ENCODE peak calls at places on chromosomes 3 and 15, in five cellular contexts. V, L, Z, U and M are unnamed samples.

GRCh38 chr15:59360305-59360704 is 12.4 kb downstream of the MYO1E start:
- DNase-seq in U (no peak), Z (peak; percentile 52), V (no peak), L (no peak), M (no peak)

GRCh38 chr15:69825941-69826817 is 271.5 kb downstream of the TLE3 start:
- DNase-seq in U (no peak), L (no peak), Z (no peak), V (no peak), M (no peak)

GRCh38 chr3:177561769-177562360 is 364.6 kb upstream of the TBL1XR1 start:
- DNase-seq in L (no peak), V (no peak), Z (no peak), U (no peak), M (no peak)

GRCh38 chr3:107841864-107842263 is 249.0 kb downstream of the CD47 start:
- DNase-seq in V (no peak), U (no peak), Z (no peak), L (no peak), M (no peak)

GRCh38 chr15:76196949-76197315 is 114.3 kb downstream of the ETFA start:
- DNase-seq in L (no peak), Z (no peak), V (no peak), U (no peak), M (no peak)

GRCh38 chr3:139772539-139773500 is 95.0 kb upstream of the NMNAT3 start:
- DNase-seq in Z (no peak), U (no peak), V (no peak), L (no peak), M (no peak)

GRCh38 chr3:183317886-183318845 is 65.1 kb downstream of the B3GNT5 start:
- DNase-seq in L (no peak), Z (no peak), V (no peak), U (no peak), M (no peak)

GRCh38 chr3:59043391-59043790 is 6.4 kb downstream of the CFAP20DC start:
- DNase-seq in U (no peak), L (no peak), V (no peak), Z (no peak), M (no peak)

GRCh38 chr3:128804017-128804816 is 75.2 kb upstream of the ACAD9 start:
- DNase-seq in L (no peak), U (no peak), V (no peak), Z (peak; percentile 63), M (peak; percentile 59)

GRCh38 chr3:5314897-5315296 is 127.4 kb downstream of the EDEM1 start:
- DNase-seq in V (no peak), L (no peak), U (no peak), Z (no peak), M (no peak)

GRCh38 chr15:32803631-32804030 is 85.8 kb downstream of the GREM1 start:
- DNase-seq in L (peak; percentile 14), U (no peak), Z (no peak), V (no peak), M (no peak)

GRCh38 chr3:126474498-126475410 is 937 bp downstream of the ZXDC start:
- DNase-seq in L (peak; percentile 57), Z (peak; percentile 65), V (no peak), U (no peak), M (peak; percentile 52)

GRCh38 chr3:20256144-20256543 is 70.1 kb upstream of the SGO1 start:
- DNase-seq in V (no peak), U (no peak), Z (no peak), L (no peak), M (no peak)

GRCh38 chr15:61474796-61475195 is 245.7 kb upstream of the RORA start:
- DNase-seq in V (no peak), U (no peak), L (no peak), Z (no peak), M (no peak)

GRCh38 chr15:98562361-98562791 is 86.0 kb upstream of the IGF1R start:
- DNase-seq in Z (no peak), L (no peak), U (no peak), V (no peak), M (no peak)

GRCh38 chr3:16200411-16200810 is 25.9 kb downstream of the GALNT15 start:
- DNase-seq in U (no peak), L (no peak), Z (no peak), V (no peak), M (no peak)

GRCh38 chr3:110533089-110533488 is 538.5 kb upstream of the NECTIN3 start:
- DNase-seq in U (no peak), L (no peak), V (no peak), Z (no peak), M (no peak)

GRCh38 chr3:143329567-143330164 is 210.1 kb downstream of the CHST2 start:
- DNase-seq in U (no peak), L (no peak), Z (no peak), V (no peak), M (no peak)

GRCh38 chr3:132543016-132543739 is 53.9 kb upstream of the ACKR4 start:
- DNase-seq in Z (no peak), U (peak; percentile 28), V (peak; percentile 59), L (peak; percentile 28), M (no peak)

GRCh38 chr3:138230525-138230924 is 43.4 kb downstream of the ARMC8 start:
- DNase-seq in U (no peak), L (no peak), Z (no peak), V (no peak), M (no peak)

GRCh38 chr15:66269326-66270090 is 16.0 kb upstream of the MEGF11 start:
- DNase-seq in Z (peak; percentile 45), L (peak; percentile 34), V (no peak), U (no peak), M (peak; percentile 87)

GRCh38 chr3:51739100-51739499 is 32.2 kb downstream of the GRM2 start:
- DNase-seq in Z (no peak), L (no peak), V (no peak), U (no peak), M (no peak)

GRCh38 chr15:31474059-31474868 is 147.6 kb downstream of the KLF13 start:
- DNase-seq in V (no peak), L (no peak), U (no peak), Z (no peak), M (no peak)

GRCh38 chr3:45644063-45644462 is 45.1 kb upstream of the SACM1L start:
- DNase-seq in V (no peak), Z (no peak), U (no peak), L (peak; percentile 51), M (no peak)

GRCh38 chr3:33165372-33165771 is 51.6 kb downstream of the CRTAP start:
- DNase-seq in Z (no peak), V (no peak), U (no peak), L (no peak), M (no peak)

GRCh38 chr3:5232570-5232969 is 45.1 kb downstream of the EDEM1 start:
- DNase-seq in V (no peak), U (no peak), Z (peak; percentile 68), L (peak; percentile 17), M (no peak)

GRCh38 chr3:117665311-117665710 is 955.7 kb downstream of the TUSC7 start:
- DNase-seq in Z (no peak), L (no peak), V (no peak), U (no peak), M (no peak)

GRCh38 chr3:105708980-105709379 is 159.8 kb downstream of the CBLB start:
- DNase-seq in U (no peak), L (no peak), Z (no peak), V (no peak), M (no peak)

GRCh38 chr15:77038312-77039216 is 32.3 kb downstream of the TSPAN3 start:
- DNase-seq in V (no peak), L (no peak), Z (no peak), U (no peak), M (no peak)

GRCh38 chr3:160686955-160687535 is 10.1 kb downstream of the ARL14 start:
- DNase-seq in Z (peak; percentile 21), L (peak; percentile 22), V (no peak), U (no peak), M (no peak)

GRCh38 chr3:51709004-51709420 is 2.1 kb downstream of the GRM2 start:
- DNase-seq in V (no peak), Z (no peak), U (no peak), L (no peak), M (no peak)

GRCh38 chr3:171620825-171621434 is 160.7 kb upstream of the TNIK start:
- DNase-seq in Z (no peak), V (no peak), U (no peak), L (no peak), M (no peak)

GRCh38 chr3:38567498-38567897 is 71.4 kb downstream of the EXOG start:
- DNase-seq in V (no peak), U (no peak), L (no peak), Z (no peak), M (no peak)

DNA sequence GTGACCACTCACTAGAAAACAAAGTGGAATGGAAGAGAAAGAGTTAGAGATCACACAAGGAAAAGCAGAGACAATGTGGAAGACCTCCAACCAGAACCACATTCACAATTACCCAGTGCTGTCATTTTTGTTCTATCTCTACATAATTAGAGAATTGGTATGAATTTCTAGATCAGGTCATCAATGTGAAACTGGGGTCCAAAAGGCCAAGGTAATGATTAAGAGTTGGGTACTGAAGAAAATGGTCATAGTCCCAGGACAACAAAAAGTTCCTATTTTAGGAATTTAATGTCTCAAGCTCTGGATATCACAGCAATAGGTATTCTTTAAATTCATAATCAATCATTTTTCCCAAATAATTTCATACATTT is 84.7 kb upstream of the PPIB start:
- DNase-seq in V (no peak), L (no peak), Z (no peak), U (no peak), M (no peak)
- TF ChIP-seq REST in V (no peak), L (no peak), Z (no peak), U (no peak), M (no peak)

DNA sequence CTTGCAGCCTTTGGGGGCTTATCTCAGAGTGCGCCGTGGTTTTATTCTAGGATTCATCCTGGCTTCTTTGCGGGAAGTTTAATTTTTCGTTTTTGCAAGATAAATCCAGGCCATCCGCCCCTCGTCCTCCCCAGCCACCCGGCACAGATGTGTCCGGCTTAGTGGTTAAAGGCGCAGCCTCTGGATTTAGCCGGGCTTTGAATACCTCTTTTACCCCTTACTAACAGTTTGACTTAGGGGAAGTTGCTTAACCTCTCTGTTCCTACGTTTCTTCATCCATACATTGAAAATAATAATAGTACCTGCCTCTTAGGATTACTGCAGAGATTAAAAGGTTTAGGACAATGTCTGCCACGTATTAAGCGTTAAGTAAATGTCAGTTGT is 654 bp downstream of the ECT2 start:
- DNase-seq in U (peak; percentile 33), V (no peak), Z (no peak), L (peak; percentile 31), M (peak; percentile 21)
- TF ChIP-seq REST in U (no peak), V (no peak), Z (no peak), L (no peak), M (no peak)

DNA sequence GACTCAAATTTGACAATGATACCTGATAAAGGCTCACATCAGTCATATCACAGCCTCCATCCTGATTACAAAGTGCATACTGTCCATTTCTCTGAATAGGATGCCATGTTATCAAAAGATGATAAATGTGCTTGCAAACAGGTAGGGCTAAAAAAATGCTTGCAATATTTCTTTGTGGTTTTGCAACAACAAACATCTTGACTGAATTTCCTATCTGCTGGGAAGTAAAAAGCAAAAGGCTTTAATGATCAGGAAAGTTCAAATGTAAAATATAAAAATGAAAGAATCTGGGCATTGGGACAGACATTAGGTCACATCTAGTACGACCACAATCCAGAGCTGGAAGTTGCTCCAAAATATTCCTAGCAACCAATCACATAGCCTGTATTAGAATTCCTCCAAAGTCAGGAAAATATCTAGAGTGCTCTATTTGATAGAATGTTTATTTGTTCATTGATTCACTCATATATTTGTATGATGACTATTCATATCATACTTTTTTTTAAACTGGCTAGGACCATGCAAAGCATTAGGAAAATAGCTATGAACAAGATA is 264.6 kb downstream of the ZNF385D start:
- DNase-seq in U (no peak), V (no peak), L (no peak), Z (no peak), M (no peak)
- TF ChIP-seq REST in U (no peak), V (no peak), L (no peak), Z (no peak), M (no peak)

GRCh38 chr15:78880828-78881227 is 8.1 kb downstream of the MORF4L1 start:
- DNase-seq in V (no peak), L (no peak), Z (no peak), U (no peak), M (no peak)
- TF ChIP-seq REST in V (no peak), L (no peak), Z (no peak), U (no peak), M (no peak)